ENCODE peak calls at places on chromosomes 3 and 15, in five cellular contexts. F, G, L, O and W are unnamed samples.

GRCh38 chr3:6644070-6644929 is 216.6 kb upstream of the GRM7 start:
- DNase-seq in F (no peak), G (no peak), L (no peak), O (no peak), W (no peak)

GRCh38 chr3:171407746-171408145 is 52.5 kb downstream of the TNIK start:
- DNase-seq in F (no peak), G (no peak), L (no peak), O (no peak), W (no peak)

GRCh38 chr15:71256934-71257333 is 141.7 kb downstream of the THSD4 start:
- DNase-seq in F (no peak), G (no peak), L (no peak), O (no peak), W (no peak)

GRCh38 chr15:31811641-31812040 is 218.7 kb upstream of the CHRNA7 start:
- DNase-seq in F (no peak), G (no peak), L (no peak), O (no peak), W (no peak)

GRCh38 chr3:16364323-16364722 is 99.3 kb downstream of the OXNAD1 start:
- DNase-seq in F (no peak), G (no peak), L (no peak), O (no peak), W (no peak)

GRCh38 chr15:67303490-67304363 is 49.1 kb downstream of the IQCH start:
- DNase-seq in F (no peak), G (peak; percentile 49), L (no peak), O (peak; percentile 55), W (no peak)

GRCh38 chr15:61175024-61175423 is 54.1 kb downstream of the RORA start:
- DNase-seq in F (no peak), G (no peak), L (no peak), O (no peak), W (no peak)

GRCh38 chr3:114213262-114213668 is 24.1 kb downstream of the ZNF80 start:
- DNase-seq in F (no peak), G (no peak), L (no peak), O (no peak), W (no peak)

GRCh38 chr15:70318996-70319465 is 221.3 kb upstream of the TLE3 start:
- DNase-seq in F (no peak), G (no peak), L (no peak), O (no peak), W (no peak)

GRCh38 chr3:155548194-155548593 is 196.7 kb downstream of the PLCH1 start:
- DNase-seq in F (no peak), G (no peak), L (no peak), O (no peak), W (no peak)

GRCh38 chr3:179149239-179149887 is 1.2 kb downstream of the PIK3CA start:
- DNase-seq in F (no peak), G (peak; percentile 14), L (no peak), O (peak; percentile 41), W (peak; percentile 17)

GRCh38 chr3:125461896-125462295 is 58.1 kb downstream of the SNX4 start:
- DNase-seq in F (no peak), G (no peak), L (no peak), O (no peak), W (no peak)

GRCh38 chr3:4680881-4681300 is 187.7 kb downstream of the ITPR1 start:
- DNase-seq in F (no peak), G (no peak), L (no peak), O (no peak), W (no peak)
- H3K36me3 ChIP-seq in F (peaks cover 96% of the 10 kb centered on the region), G (peaks cover 19% of the 10 kb centered on the region), L (no peaks in the 10 kb centered on the region), O (peaks cover 30% of the 10 kb centered on the region), W (no peaks in the 10 kb centered on the region)

DNA sequence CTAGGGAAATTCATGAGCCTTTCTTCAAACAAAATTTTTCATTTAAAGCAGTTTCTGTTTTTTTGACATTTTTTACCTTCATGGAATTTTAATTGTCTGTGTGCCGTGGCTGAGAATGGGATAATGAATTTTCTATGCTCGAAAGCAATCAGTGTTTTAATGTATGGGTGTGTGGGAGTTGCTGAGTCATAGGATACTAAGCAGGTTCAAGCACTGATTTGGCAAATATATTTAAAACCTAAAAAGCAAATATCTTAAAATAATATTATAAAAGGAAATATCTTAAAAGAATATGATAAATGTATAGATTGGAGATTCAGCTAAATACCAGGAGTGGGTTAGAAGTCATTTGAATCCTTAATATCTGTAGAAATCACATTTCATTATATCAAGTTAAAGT is 173.6 kb upstream of the LRRFIP2 start:
- DNase-seq in F (no peak), G (no peak), L (no peak), O (no peak), W (no peak)
- H3K36me3 ChIP-seq in F (peaks cover 98% of the 10 kb centered on the region), G (peaks cover 92% of the 10 kb centered on the region), L (peaks cover 4% of the 10 kb centered on the region), O (peaks cover 30% of the 10 kb centered on the region), W (peaks cover 27% of the 10 kb centered on the region)

GRCh38 chr3:12829404-12829803 is 12.0 kb downstream of the RPL32 start:
- DNase-seq in F (no peak), G (no peak), L (no peak), O (no peak), W (no peak)
- H3K36me3 ChIP-seq in F (peaks cover 100% of the 10 kb centered on the region), G (peaks cover 28% of the 10 kb centered on the region), L (peaks cover 21% of the 10 kb centered on the region), O (peaks cover 22% of the 10 kb centered on the region), W (peaks cover 11% of the 10 kb centered on the region)

GRCh38 chr3:13060341-13060910 is 12.8 kb downstream of the IQSEC1 start:
- DNase-seq in F (no peak), G (no peak), L (no peak), O (no peak), W (no peak)
- H3K36me3 ChIP-seq in F (no peaks in the 10 kb centered on the region), G (no peaks in the 10 kb centered on the region), L (no peaks in the 10 kb centered on the region), O (no peaks in the 10 kb centered on the region), W (no peaks in the 10 kb centered on the region)

GRCh38 chr3:69209413-69209812 is 87.0 kb upstream of the LMOD3 start:
- DNase-seq in F (no peak), G (no peak), L (no peak), O (no peak), W (no peak)

GRCh38 chr3:69212411-69213160 is 90.2 kb upstream of the LMOD3 start:
- DNase-seq in F (no peak), G (peak; percentile 63), L (peak; percentile 53), O (peak; percentile 10), W (no peak)

GRCh38 chr3:69207036-69207435 is 84.6 kb upstream of the LMOD3 start:
- DNase-seq in F (no peak), G (no peak), L (no peak), O (no peak), W (no peak)

GRCh38 chr3:69214241-69214640 is 91.8 kb upstream of the LMOD3 start:
- DNase-seq in F (no peak), G (no peak), L (no peak), O (no peak), W (no peak)

DNA sequence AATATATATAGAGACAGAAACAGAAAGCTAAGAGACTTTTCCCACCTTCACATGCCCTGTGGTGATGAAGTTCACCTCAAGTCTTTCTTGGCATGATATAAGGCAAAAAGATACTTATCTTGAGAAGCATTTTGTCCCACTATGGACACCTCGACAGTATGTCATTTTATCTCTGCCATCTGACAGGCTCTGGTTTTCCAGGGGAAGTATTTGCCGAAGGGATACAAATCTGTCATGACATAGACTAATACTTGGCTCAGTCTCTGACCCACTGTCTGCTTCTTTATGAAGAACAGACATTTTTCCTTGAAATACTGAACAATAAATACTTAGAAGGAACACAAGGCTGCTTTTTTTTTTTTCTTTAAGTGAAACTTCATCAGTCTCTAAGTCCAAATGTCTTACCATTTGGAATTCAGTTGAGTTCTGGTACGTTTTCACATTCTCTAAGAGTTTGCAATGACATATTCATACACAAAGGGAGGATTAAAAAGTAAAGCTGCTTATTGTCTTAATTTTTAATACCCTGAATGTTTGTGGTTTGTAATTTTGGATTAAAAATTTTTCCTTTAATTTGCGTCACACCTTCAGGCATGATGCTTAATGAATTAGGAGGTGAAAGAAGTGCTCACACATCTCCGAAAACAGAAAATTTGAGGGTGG is 87.8 kb upstream of the LMOD3 start:
- DNase-seq in F (no peak), G (no peak), L (no peak), O (no peak), W (no peak)
- H3K36me3 ChIP-seq in F (peaks cover 48% of the 10 kb centered on the region), G (no peaks in the 10 kb centered on the region), L (peaks cover 3% of the 10 kb centered on the region), O (no peaks in the 10 kb centered on the region), W (no peaks in the 10 kb centered on the region)

GRCh38 chr3:53123953-53124352 is 6.3 kb downstream of the RFT1 start:
- DNase-seq in F (no peak), G (no peak), L (no peak), O (no peak), W (no peak)
- H3K36me3 ChIP-seq in F (peaks cover 88% of the 10 kb centered on the region), G (peaks cover 55% of the 10 kb centered on the region), L (peaks cover 30% of the 10 kb centered on the region), O (peaks cover 60% of the 10 kb centered on the region), W (peaks cover 7% of the 10 kb centered on the region)

DNA sequence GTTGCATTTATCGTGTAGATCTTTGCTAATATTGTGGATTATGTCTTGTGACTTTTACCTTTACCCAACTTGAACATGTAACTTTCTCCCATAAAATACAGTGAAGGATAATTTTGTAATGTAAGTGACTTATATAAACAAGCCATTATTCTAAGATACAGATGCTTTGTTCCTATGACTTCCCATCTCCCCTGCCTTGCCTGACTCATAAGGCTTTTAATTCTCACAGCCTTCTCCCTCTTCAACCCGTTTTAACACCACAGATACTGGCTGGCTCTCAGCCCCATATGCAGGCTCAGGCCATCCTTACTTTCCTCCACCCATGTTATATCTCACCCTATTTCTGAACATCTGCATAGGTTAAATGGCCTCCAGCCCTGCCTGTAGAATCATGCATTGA is 4.1 kb downstream of the CCNDBP1 start:
- DNase-seq in F (no peak), G (no peak), L (no peak), O (no peak), W (no peak)
- H3K36me3 ChIP-seq in F (peaks cover 58% of the 10 kb centered on the region), G (peaks cover 34% of the 10 kb centered on the region), L (peaks cover 15% of the 10 kb centered on the region), O (peaks cover 45% of the 10 kb centered on the region), W (peaks cover 9% of the 10 kb centered on the region)

GRCh38 chr15:84645496-84645895 is 8.6 kb downstream of the WDR73 start:
- DNase-seq in F (no peak), G (no peak), L (no peak), O (no peak), W (no peak)

GRCh38 chr15:84647726-84648125 is 6.4 kb downstream of the WDR73 start:
- DNase-seq in F (no peak), G (no peak), L (no peak), O (no peak), W (no peak)

GRCh38 chr15:84648539-84648938 is 5.5 kb downstream of the WDR73 start:
- DNase-seq in F (peak; percentile 59), G (no peak), L (no peak), O (no peak), W (no peak)

GRCh38 chr15:84645997-84646396 is 8.1 kb downstream of the WDR73 start:
- DNase-seq in F (no peak), G (no peak), L (no peak), O (no peak), W (no peak)

GRCh38 chr15:84643838-84644237 is 10.2 kb downstream of the WDR73 start:
- DNase-seq in F (no peak), G (no peak), L (no peak), O (no peak), W (no peak)
- H3K36me3 ChIP-seq in F (peaks cover 100% of the 10 kb centered on the region), G (peaks cover 76% of the 10 kb centered on the region), L (peaks cover 39% of the 10 kb centered on the region), O (peaks cover 85% of the 10 kb centered on the region), W (peaks cover 21% of the 10 kb centered on the region)